ENCODE peak calls at places on chromosome 19, in seven cellular contexts. D, P, H, N, G, R and F are unnamed samples.

GRCh38 chr19:16376649-16377048 is 52.0 kb downstream of the KLF2 start:
- DNase-seq in N (peak; percentile 40), H (no peak), R (peak; percentile 14), D (no peak), G (peak; percentile 67), P (no peak), F (no peak)

GRCh38 chr19:2877398-2878331 is 10.5 kb downstream of the ZNF556 start:
- DNase-seq in D (no peak), R (no peak), P (no peak), H (no peak), N (no peak), G (no peak), F (no peak)

GRCh38 chr19:11506101-11506555 is 489 bp upstream of the ZNF653 start:
- DNase-seq in P (no peak), D (no peak), G (no peak), R (no peak), H (no peak), N (no peak), F (no peak)

GRCh38 chr19:45294291-45295029 is 28.2 kb downstream of the CKM start:
- DNase-seq in G (no peak), D (no peak), P (no peak), H (no peak), R (no peak), N (no peak), F (no peak)

GRCh38 chr19:32873560-32873959 is 4.0 kb upstream of the SLC7A9 start:
- DNase-seq in H (peak; percentile 25), N (no peak), R (no peak), G (no peak), P (no peak), D (no peak), F (no peak)

GRCh38 chr19:33329727-33330126 is 27.4 kb upstream of the CEBPA start:
- DNase-seq in G (no peak), N (no peak), D (no peak), R (no peak), P (no peak), H (no peak), F (no peak)

GRCh38 chr19:5403968-5404640 is 51.1 kb upstream of the ZNRF4 start:
- DNase-seq in D (peak; percentile 70), R (peak; percentile 82), N (peak; percentile 99), H (peak; percentile 87), P (peak; percentile 52), G (peak; percentile 95), F (peak; percentile 67)

GRCh38 chr19:54439174-54439851 is 9.7 kb upstream of the LENG8 start:
- DNase-seq in R (peak; percentile 67), H (no peak), N (peak; percentile 63), G (peak; percentile 66), D (peak; percentile 39), P (no peak), F (no peak)

GRCh38 chr19:43778651-43779050 is 2.1 kb downstream of the KCNN4 start:
- DNase-seq in P (no peak), N (no peak), D (no peak), G (no peak), H (no peak), R (no peak), F (no peak)

GRCh38 chr19:4035582-4035981 is 28.0 kb downstream of the PIAS4 start:
- DNase-seq in N (no peak), G (no peak), D (no peak), R (no peak), H (no peak), P (no peak), F (no peak)

GRCh38 chr19:53864308-53864836 is 3.3 kb upstream of the MYADM start:
- DNase-seq in H (no peak), P (no peak), R (peak; percentile 73), D (peak; percentile 60), N (no peak), G (no peak), F (peak; percentile 55)

GRCh38 chr19:55647732-55648656 is at the start of gene CCDC106:
- DNase-seq in R (peak; percentile 73), N (peak; percentile 79), D (peak; percentile 64), H (peak; percentile 86), P (no peak), G (peak; percentile 62), F (peak; percentile 72)

GRCh38 chr19:33143897-33144405 is 12.0 kb downstream of the WDR88 start:
- DNase-seq in N (peak; percentile 71), H (peak; percentile 72), P (no peak), G (peak; percentile 69), D (peak; percentile 73), R (peak; percentile 71), F (peak; percentile 71)

GRCh38 chr19:34838248-34838647 is 65.2 kb upstream of the ZNF599 start:
- DNase-seq in R (no peak), G (no peak), N (no peak), H (no peak), D (peak; percentile 17), P (no peak), F (no peak)

GRCh38 chr19:2327773-2328400 is 499 bp downstream of the LSM7 start:
- DNase-seq in H (no peak), G (no peak), P (peak; percentile 46), R (peak; percentile 41), N (no peak), D (peak; percentile 52), F (peak; percentile 58)

GRCh38 chr19:43957891-43958290 is 6.9 kb downstream of the ZNF221 start:
- DNase-seq in R (no peak), P (peak; percentile 86), N (no peak), H (no peak), G (no peak), D (no peak), F (no peak)

GRCh38 chr19:38033658-38034150 is 126.7 kb downstream of the SIPA1L3 start:
- DNase-seq in H (no peak), R (no peak), G (no peak), D (no peak), N (no peak), P (no peak), F (peak; percentile 45)

GRCh38 chr19:29806098-29806866 is 5.5 kb upstream of the CCNE1 start:
- DNase-seq in P (peak; percentile 31), G (no peak), N (no peak), D (no peak), H (no peak), R (no peak), F (no peak)

GRCh38 chr19:2089727-2090053 is 6.4 kb downstream of the MOB3A start:
- DNase-seq in G (no peak), R (no peak), P (no peak), N (no peak), D (no peak), H (no peak), F (no peak)

GRCh38 chr19:58304255-58304654 is 922 bp upstream of the ERVK3-1 start:
- DNase-seq in N (no peak), P (no peak), D (no peak), H (no peak), G (no peak), R (no peak), F (no peak)

GRCh38 chr19:58307736-58308135 is 2.6 kb downstream of the ERVK3-1 start:
- DNase-seq in H (no peak), G (no peak), P (no peak), N (no peak), R (no peak), D (no peak), F (no peak)

GRCh38 chr19:58305932-58306323 is 751 bp downstream of the ERVK3-1 start:
- DNase-seq in N (no peak), R (peak; percentile 30), H (no peak), G (no peak), D (no peak), P (no peak), F (peak; percentile 11)

GRCh38 chr19:58304748-58305064 is 471 bp upstream of the ERVK3-1 start:
- DNase-seq in R (no peak), G (no peak), N (no peak), P (no peak), D (no peak), H (no peak), F (no peak)

DNA sequence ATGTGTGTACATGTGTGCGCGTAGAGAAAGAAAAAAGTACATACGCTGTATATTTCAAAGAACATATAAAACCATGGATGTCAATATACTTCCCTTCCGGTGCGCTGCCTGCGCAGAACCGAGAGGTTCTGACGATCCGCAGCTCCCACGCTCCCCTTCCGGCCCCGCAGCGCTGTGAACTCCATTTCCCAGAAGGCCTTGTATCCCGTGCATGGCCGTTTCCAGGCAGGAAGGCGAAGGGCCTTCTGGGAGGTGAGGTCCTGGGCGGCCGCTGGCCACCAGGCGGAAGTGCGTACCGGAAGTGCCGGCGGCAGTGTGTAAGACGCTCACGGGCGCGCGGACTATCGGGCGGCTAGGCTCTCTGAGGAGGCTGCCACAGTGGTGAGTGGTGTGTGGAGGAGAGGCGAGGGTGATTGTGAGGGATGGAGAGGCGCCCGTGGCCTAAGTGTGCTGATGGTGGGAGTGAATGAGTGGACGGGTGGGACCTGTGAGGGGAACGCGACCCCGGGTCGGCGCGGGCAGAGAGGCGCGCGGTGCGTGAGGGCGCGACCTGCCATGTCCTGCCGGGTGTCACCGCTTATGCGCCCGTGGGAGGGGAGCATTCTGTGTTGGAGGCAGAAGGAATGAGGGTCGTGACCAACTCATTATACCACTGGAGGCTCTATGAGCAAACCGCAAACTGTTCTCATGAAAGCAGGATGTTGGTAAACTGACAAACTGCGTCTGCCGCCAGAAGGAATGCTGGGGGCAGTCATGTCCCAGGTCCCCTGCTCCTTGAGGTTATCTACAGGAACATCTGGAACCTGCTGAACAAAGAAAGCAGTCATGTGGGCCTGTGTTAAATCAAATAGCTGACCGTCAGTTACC is at the start of gene ERVK3-1:
- DNase-seq in R (peak; percentile 96), D (peak; percentile 96), N (peak; percentile 89), G (peak; percentile 91), H (peak; percentile 98), P (peak; percentile 90), F (peak; percentile 95)
- TF ChIP-seq CTCF in R (no peak), D (peak; percentile 37), N (no peak), G (no peak), H (no peak), P (no peak), F (peak; percentile 22)

GRCh38 chr19:6772028-6772865 is at the start of gene VAV1:
- DNase-seq in G (no peak), N (no peak), R (no peak), H (peak; percentile 89), P (no peak), D (peak; percentile 63), F (peak; percentile 84)
- TF ChIP-seq CTCF in G (no peak), N (no peak), R (no peak), H (peak; percentile 15), P (no peak), D (no peak), F (no peak)

DNA sequence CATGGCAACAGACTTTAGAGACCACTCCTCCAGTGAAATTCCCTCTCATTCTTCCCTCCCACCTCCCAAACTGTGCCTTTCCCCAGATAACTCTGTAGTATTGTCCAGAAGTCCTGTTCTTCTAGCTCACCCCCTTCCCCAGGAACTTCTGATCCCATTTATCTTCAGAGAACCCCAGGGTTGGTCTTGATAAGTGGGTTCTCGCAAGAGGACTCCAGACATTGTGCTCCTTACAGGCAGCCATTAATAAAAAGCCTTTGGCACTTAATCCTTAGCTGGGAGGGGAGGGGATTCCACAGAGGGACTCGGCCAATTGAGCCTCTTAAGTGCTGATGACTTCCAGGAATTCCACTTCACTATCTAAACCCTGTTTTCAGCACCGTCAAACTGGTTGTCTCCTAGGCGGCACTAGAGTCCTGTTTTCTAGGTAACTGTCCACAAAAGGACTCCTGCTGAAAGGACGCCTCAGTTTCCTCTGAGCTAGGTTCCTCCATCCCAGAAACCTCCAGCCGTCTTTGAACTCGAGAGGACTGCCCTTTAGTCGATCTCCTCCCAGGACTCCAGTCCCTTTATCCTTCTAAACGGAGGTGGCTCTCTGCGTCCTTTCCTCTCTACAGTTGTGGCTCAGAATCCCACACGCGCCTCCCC is 2.0 kb downstream of the LTBP4 start:
- DNase-seq in P (no peak), R (no peak), H (no peak), D (no peak), N (no peak), G (no peak), F (no peak)
- TF ChIP-seq CTCF in P (peak; percentile 12), R (no peak), H (no peak), D (no peak), N (no peak), G (no peak), F (no peak)

GRCh38 chr19:7477758-7478157 is 11.1 kb downstream of the PEX11G start:
- DNase-seq in P (no peak), N (no peak), G (no peak), H (no peak), D (no peak), R (no peak), F (no peak)
- TF ChIP-seq CTCF in P (no peak), N (no peak), G (no peak), H (no peak), D (no peak), R (no peak), F (no peak)